ENCODE peak calls at places on chromosomes 12 and 14, in nine cellular contexts. B is pulmonary artery endothelial cell; W is psoas muscle; Q is head of caudate nucleus; E is activated CD8-positive, alpha-beta T cell treated with anti-CD3 and anti-CD28 coated beads, Interleukin-2, amount 10 ng/mL, durations not matched to agents 7 days and 5 days; H is adrenal gland; S is pons; L is kidney glomerular epithelial cell; A is left colon. N is an unnamed sample.

GRCh38 chr12:112932485-112933151 is 5.7 kb upstream of the OAS3 start:
- DNase-seq in W (no peak), B (no peak), S (no peak), Q (no peak), A (no peak), L (no peak), H (no peak), E (no peak), N (no peak)

GRCh38 chr12:94053676-94054075 is 94.7 kb upstream of the PLXNC1 start:
- DNase-seq in A (no peak), W (no peak), S (no peak), Q (no peak), L (no peak), B (no peak), E (no peak), H (no peak), N (no peak)

GRCh38 chr12:63916561-63917476 is 72.3 kb downstream of the SRGAP1 start:
- DNase-seq in L (no peak), A (no peak), S (peak; percentile 38), E (no peak), H (no peak), W (no peak), B (peak; percentile 50), Q (no peak), N (no peak)

GRCh38 chr12:70645494-70646317 is 8.5 kb upstream of the PTPRB start:
- DNase-seq in W (peak; percentile 56), Q (no peak), E (peak; percentile 22), A (peak; percentile 54), H (peak; percentile 90), B (peak; percentile 92), L (peak; percentile 87), S (no peak), N (no peak)

GRCh38 chr12:101759396-101760047 is 20.3 kb upstream of the SYCP3 start:
- DNase-seq in A (no peak), L (peak; percentile 23), H (no peak), E (no peak), Q (no peak), B (no peak), W (no peak), S (no peak), N (no peak)

GRCh38 chr12:72272731-72273498 is 745 bp downstream of the TRHDE start:
- DNase-seq in Q (peak; percentile 25), A (no peak), W (peak; percentile 60), S (no peak), H (no peak), L (peak; percentile 59), E (no peak), B (no peak), N (peak; percentile 19)

GRCh38 chr14:79543966-79544365 is 667.3 kb downstream of the DIO2 start:
- DNase-seq in B (peak; percentile 22), A (no peak), W (no peak), H (no peak), S (no peak), Q (no peak), E (no peak), L (no peak), N (no peak)

GRCh38 chr14:99077076-99077843 is 194.7 kb downstream of the BCL11B start:
- DNase-seq in E (peak; percentile 20), L (no peak), S (no peak), Q (no peak), B (no peak), A (no peak), H (no peak), W (no peak), N (no peak)

GRCh38 chr14:73731111-73731510 is 16.9 kb upstream of the PNMA1 start:
- DNase-seq in E (no peak), B (no peak), S (no peak), L (no peak), A (peak; percentile 35), H (peak; percentile 67), W (no peak), Q (no peak), N (no peak)

GRCh38 chr14:39381366-39381765 is 50.9 kb downstream of the FBXO33 start:
- DNase-seq in H (peak; percentile 82), E (no peak), W (no peak), L (peak; percentile 19), A (no peak), Q (no peak), S (peak; percentile 64), B (no peak), N (no peak)

GRCh38 chr12:105053116-105053572 is 31.1 kb downstream of the ALDH1L2 start:
- DNase-seq in E (peak; percentile 84), S (peak; percentile 88), A (peak; percentile 54), W (peak; percentile 73), B (peak; percentile 35), L (peak; percentile 57), Q (peak; percentile 69), H (peak; percentile 96), N (peak; percentile 77)

GRCh38 chr12:6052940-6053329 is 71.5 kb downstream of the VWF start:
- DNase-seq in E (no peak), A (no peak), S (no peak), H (no peak), W (no peak), Q (no peak), L (peak; percentile 37), B (no peak), N (no peak)

GRCh38 chr14:21940887-21941855 is 267.6 kb upstream of the OR4E1 start:
- DNase-seq in W (no peak), E (peak; percentile 50), L (peak; percentile 20), A (no peak), H (no peak), B (no peak), S (peak; percentile 9), Q (no peak), N (no peak)

GRCh38 chr12:26205298-26205697 is 9.9 kb downstream of the SSPN start:
- DNase-seq in A (no peak), B (no peak), E (no peak), Q (no peak), H (no peak), S (no peak), W (no peak), L (no peak), N (no peak)

GRCh38 chr12:122090759-122091535 is 12.4 kb downstream of the MLXIP start:
- DNase-seq in B (no peak), E (no peak), Q (no peak), W (no peak), L (peak; percentile 91), H (no peak), A (no peak), S (no peak), N (no peak)

GRCh38 chr12:41402804-41403203 is 214.7 kb downstream of the PDZRN4 start:
- DNase-seq in E (no peak), A (no peak), Q (no peak), H (no peak), L (no peak), W (no peak), B (no peak), S (no peak), N (no peak)

GRCh38 chr12:47896633-47897032 is 8.2 kb downstream of the VDR start:
- DNase-seq in L (no peak), W (no peak), Q (no peak), A (peak; percentile 82), B (no peak), H (no peak), S (no peak), E (no peak), N (no peak)

GRCh38 chr12:48999371-49000131 is at the start of gene DDN:
- DNase-seq in H (no peak), A (no peak), Q (peak; percentile 88), L (no peak), W (peak; percentile 79), S (no peak), E (peak; percentile 59), B (no peak), N (peak; percentile 53)

GRCh38 chr12:39357046-39357445 is 85.9 kb downstream of the KIF21A start:
- DNase-seq in Q (no peak), A (no peak), S (no peak), E (no peak), W (no peak), L (no peak), B (no peak), H (no peak), N (no peak)

GRCh38 chr14:73422515-73422914 is 35.8 kb downstream of the NUMB start:
- DNase-seq in S (no peak), H (no peak), A (no peak), E (no peak), B (no peak), L (no peak), W (no peak), Q (no peak), N (no peak)

GRCh38 chr14:100538566-100539318 is 48.5 kb downstream of the BEGAIN start:
- DNase-seq in W (peak; percentile 51), Q (no peak), B (no peak), E (no peak), S (no peak), H (peak; percentile 54), A (peak; percentile 22), L (no peak), N (peak; percentile 19)

N was measured in mesothelial cell of epicardium.